ENCODE peak calls at places on chromosomes 12 and 14, in eight cellular contexts. F, I, J, X, A, R, Z and S are unnamed samples.

GRCh38 chr12:59321278-59321677 is 274.6 kb upstream of the SLC16A7 start:
- DNase-seq in I (no peak), X (no peak), Z (no peak), R (no peak), F (no peak), A (no peak), J (no peak), S (no peak)

GRCh38 chr14:54105406-54105805 is 148.8 kb upstream of the BMP4 start:
- DNase-seq in X (no peak), J (peak), A (no peak), F (no peak), R (no peak), Z (no peak), I (no peak), S (no peak)

GRCh38 chr12:2294651-2295475 is 242.1 kb downstream of the CACNA1C start:
- DNase-seq in A (no peak), I (no peak), J (no peak), Z (no peak), F (no peak), R (no peak), X (no peak), S (no peak)

GRCh38 chr12:132447327-132447720 is 42.6 kb upstream of the FBRSL1 start:
- DNase-seq in Z (no peak), F (no peak), J (no peak), X (no peak), A (no peak), I (no peak), R (no peak), S (no peak)

GRCh38 chr12:102172436-102172835 is 25.2 kb downstream of the PMCH start:
- DNase-seq in R (no peak), I (peak), A (no peak), J (peak), F (no peak), Z (no peak), X (no peak), S (no peak)

GRCh38 chr12:75759842-75760260 is 248.4 kb upstream of the KRR1 start:
- DNase-seq in J (peak), F (no peak), X (no peak), A (no peak), R (no peak), I (peak), Z (no peak), S (no peak)

GRCh38 chr12:91413591-91413990 is 231.0 kb upstream of the DCN start:
- DNase-seq in J (peak), R (no peak), Z (no peak), F (no peak), A (no peak), I (no peak), X (no peak), S (no peak)

GRCh38 chr12:104130760-104131159 is 7.2 kb downstream of the NFYB start:
- DNase-seq in X (no peak), Z (no peak), A (no peak), R (no peak), J (peak), F (no peak), I (no peak), S (no peak)

GRCh38 chr12:608921-609320 is 54.3 kb downstream of the NINJ2 start:
- DNase-seq in X (no peak), F (no peak), Z (no peak), R (no peak), A (no peak), I (no peak), J (no peak), S (no peak)

GRCh38 chr12:132359971-132360370 is 30.6 kb upstream of the GALNT9 start:
- DNase-seq in J (no peak), I (no peak), F (peak), R (no peak), Z (no peak), X (no peak), A (no peak), S (no peak)

GRCh38 chr12:6452245-6452731 is 446 bp downstream of the TAPBPL start:
- DNase-seq in X (no peak), J (no peak), R (no peak), A (no peak), F (no peak), Z (no peak), I (no peak), S (no peak)

GRCh38 chr14:97584528-97584927 is 787.3 kb downstream of the VRK1 start:
- DNase-seq in Z (no peak), F (no peak), A (no peak), X (no peak), J (no peak), R (no peak), I (no peak), S (no peak)

GRCh38 chr12:91926810-91927209 is 218.8 kb downstream of the BTG1 start:
- DNase-seq in X (no peak), J (peak), F (no peak), A (no peak), Z (no peak), I (no peak), R (no peak), S (no peak)

GRCh38 chr14:32841698-32842097 is 97.0 kb upstream of the NPAS3 start:
- DNase-seq in Z (no peak), J (no peak), X (no peak), I (no peak), R (no peak), A (no peak), F (no peak), S (no peak)

GRCh38 chr12:14886271-14886670 is 617 bp upstream of the MGP start:
- DNase-seq in Z (no peak), R (no peak), J (peak), F (no peak), A (peak), I (no peak), X (no peak), S (no peak)

GRCh38 chr12:91986084-91986483 is 159.6 kb downstream of the BTG1 start:
- DNase-seq in F (no peak), J (peak), R (peak), I (no peak), A (no peak), Z (no peak), X (no peak), S (no peak)

GRCh38 chr14:90305176-90305601 is 26.6 kb downstream of the NRDE2 start:
- DNase-seq in J (no peak), X (no peak), Z (no peak), F (no peak), A (no peak), R (peak), I (no peak), S (no peak)

GRCh38 chr12:130394906-130395305 is 57.2 kb downstream of the PIWIL1 start:
- DNase-seq in A (no peak), F (no peak), J (no peak), Z (no peak), X (no peak), R (no peak), I (no peak), S (no peak)

GRCh38 chr12:64612843-64613242 is 2.5 kb downstream of the RASSF3 start:
- DNase-seq in J (no peak), I (no peak), R (no peak), X (no peak), A (no peak), Z (no peak), F (no peak), S (no peak)

GRCh38 chr12:120677765-120678473 is 9.0 kb upstream of the MLEC start:
- DNase-seq in Z (peak), X (no peak), R (no peak), A (no peak), I (no peak), J (peak), F (no peak), S (no peak)